ENCODE peak calls at places on chromosomes 12 and 14, in eight cellular contexts. W, L, R, O, X, N, M and D are unnamed samples.

GRCh38 chr12:107600596-107601144 is 84.9 kb upstream of the PWP1 start:
- DNase-seq in W (no peak), L (no peak), R (no peak), O (no peak), X (no peak), N (no peak), M (no peak), D (no peak)

GRCh38 chr14:29536886-29537511 is 390.6 kb downstream of the PRKD1 start:
- DNase-seq in W (no peak), L (peak; percentile 23), R (no peak), O (no peak), X (no peak), N (no peak), M (peak; percentile 1), D (no peak)

GRCh38 chr14:32622742-32623141 is 293.6 kb downstream of the AKAP6 start:
- DNase-seq in W (no peak), L (no peak), R (no peak), O (no peak), X (peak; percentile 5), N (no peak), M (no peak), D (no peak)

GRCh38 chr14:29906256-29906885 is 21.3 kb downstream of the PRKD1 start:
- DNase-seq in W (no peak), L (peak; percentile 73), R (no peak), O (peak; percentile 37), X (no peak), N (no peak), M (no peak), D (no peak)

GRCh38 chr14:79493081-79493652 is 718.1 kb downstream of the DIO2 start:
- DNase-seq in W (no peak), L (no peak), R (no peak), O (no peak), X (no peak), N (no peak), M (no peak), D (no peak)

GRCh38 chr12:31321565-31322228 is 4.3 kb downstream of the SINHCAF start:
- DNase-seq in W (no peak), L (peak; percentile 69), R (no peak), O (no peak), X (no peak), N (no peak), M (no peak), D (no peak)

GRCh38 chr12:58794859-58795258 is 125.4 kb downstream of the LRIG3 start:
- DNase-seq in W (no peak), L (no peak), R (no peak), O (no peak), X (no peak), N (no peak), M (no peak), D (no peak)

GRCh38 chr12:120944645-120945217 is 33.6 kb upstream of the HNF1A start:
- DNase-seq in W (peak; percentile 86), L (peak; percentile 11), R (peak; percentile 64), O (peak; percentile 67), X (no peak), N (peak; percentile 43), M (peak; percentile 31), D (no peak)

GRCh38 chr12:114672817-114673168 is 11.2 kb downstream of the TBX3 start:
- DNase-seq in W (no peak), L (no peak), R (no peak), O (no peak), X (no peak), N (no peak), M (no peak), D (peak; percentile 66)

GRCh38 chr14:99055019-99055418 is 217.0 kb downstream of the BCL11B start:
- DNase-seq in W (no peak), L (peak; percentile 35), R (no peak), O (no peak), X (no peak), N (no peak), M (no peak), D (no peak)

GRCh38 chr12:31228811-31229792 is 96.8 kb downstream of the SINHCAF start:
- DNase-seq in W (no peak), L (no peak), R (peak; percentile 41), O (peak; percentile 89), X (no peak), N (no peak), M (no peak), D (no peak)

GRCh38 chr14:69850086-69850735 is 29.0 kb upstream of the SMOC1 start:
- DNase-seq in W (no peak), L (peak; percentile 8), R (no peak), O (no peak), X (no peak), N (peak; percentile 21), M (no peak), D (no peak)

GRCh38 chr14:52961060-52961639 is 10.3 kb upstream of the FERMT2 start:
- DNase-seq in W (peak; percentile 64), L (peak; percentile 55), R (no peak), O (peak; percentile 62), X (peak; percentile 13), N (peak; percentile 29), M (peak; percentile 65), D (no peak)

GRCh38 chr12:2624543-2625266 is 170.1 kb upstream of the FKBP4 start:
- DNase-seq in W (peak; percentile 56), L (no peak), R (no peak), O (no peak), X (no peak), N (no peak), M (no peak), D (no peak)

GRCh38 chr12:23028158-23028802 is 403.3 kb downstream of the ETNK1 start:
- DNase-seq in W (no peak), L (peak; percentile 29), R (no peak), O (no peak), X (no peak), N (no peak), M (peak; percentile 31), D (no peak)

GRCh38 chr14:24394275-24394674 is 4.5 kb upstream of the NYNRIN start:
- DNase-seq in W (no peak), L (no peak), R (no peak), O (no peak), X (no peak), N (no peak), M (no peak), D (no peak)

GRCh38 chr14:103931422-103931821 is 3.2 kb downstream of the TDRD9 start:
- DNase-seq in W (no peak), L (no peak), R (no peak), O (no peak), X (no peak), N (no peak), M (no peak), D (no peak)

GRCh38 chr14:45028107-45028626 is 55.7 kb upstream of the PRPF39 start:
- DNase-seq in W (no peak), L (no peak), R (no peak), O (no peak), X (no peak), N (no peak), M (no peak), D (no peak)

GRCh38 chr12:16526693-16527092 is 79.3 kb downstream of the LMO3 start:
- DNase-seq in W (no peak), L (peak; percentile 86), R (no peak), O (no peak), X (no peak), N (no peak), M (peak; percentile 35), D (no peak)

GRCh38 chr12:90953956-90954421 is 987 bp downstream of the CCER1 start:
- DNase-seq in W (no peak), L (no peak), R (no peak), O (no peak), X (no peak), N (peak; percentile 16), M (no peak), D (no peak)
- TF ChIP-seq CTCF in W (peak; percentile 53), L (no peak), R (peak; percentile 13), O (no peak), X (peak; percentile 53), N (no peak), M (peak; percentile 46), D (peak; percentile 44)

GRCh38 chr12:65923228-65923627 is 98.9 kb downstream of the HMGA2 start:
- DNase-seq in W (no peak), L (no peak), R (no peak), O (no peak), X (no peak), N (no peak), M (no peak), D (no peak)
- TF ChIP-seq CTCF in W (no peak), L (no peak), R (no peak), O (no peak), X (peak; percentile 23), N (no peak), M (peak; percentile 46), D (no peak)

GRCh38 chr12:124938606-124939427 is 24.4 kb upstream of the UBC start:
- DNase-seq in W (peak; percentile 86), L (peak; percentile 86), R (no peak), O (peak; percentile 66), X (peak; percentile 55), N (peak; percentile 56), M (peak; percentile 88), D (no peak)
- TF ChIP-seq CTCF in W (no peak), L (peak; percentile 26), R (peak; percentile 46), O (peak; percentile 25), X (peak; percentile 54), N (peak; percentile 49), M (peak; percentile 51), D (peak; percentile 81)

GRCh38 chr12:168763-169525 is 45.0 kb downstream of the SLC6A12 start:
- DNase-seq in W (peak; percentile 33), L (peak; percentile 34), R (no peak), O (no peak), X (no peak), N (no peak), M (no peak), D (no peak)

GRCh38 chr12:169528-170360 is 44.2 kb downstream of the SLC6A12 start:
- DNase-seq in W (no peak), L (no peak), R (no peak), O (no peak), X (no peak), N (no peak), M (no peak), D (no peak)

GRCh38 chr12:171743-172705 is 41.9 kb downstream of the SLC6A12 start:
- DNase-seq in W (no peak), L (no peak), R (no peak), O (peak; percentile 44), X (no peak), N (no peak), M (no peak), D (no peak)

GRCh38 chr12:171276-171675 is 42.7 kb downstream of the SLC6A12 start:
- DNase-seq in W (no peak), L (no peak), R (no peak), O (no peak), X (no peak), N (no peak), M (no peak), D (no peak)

DNA sequence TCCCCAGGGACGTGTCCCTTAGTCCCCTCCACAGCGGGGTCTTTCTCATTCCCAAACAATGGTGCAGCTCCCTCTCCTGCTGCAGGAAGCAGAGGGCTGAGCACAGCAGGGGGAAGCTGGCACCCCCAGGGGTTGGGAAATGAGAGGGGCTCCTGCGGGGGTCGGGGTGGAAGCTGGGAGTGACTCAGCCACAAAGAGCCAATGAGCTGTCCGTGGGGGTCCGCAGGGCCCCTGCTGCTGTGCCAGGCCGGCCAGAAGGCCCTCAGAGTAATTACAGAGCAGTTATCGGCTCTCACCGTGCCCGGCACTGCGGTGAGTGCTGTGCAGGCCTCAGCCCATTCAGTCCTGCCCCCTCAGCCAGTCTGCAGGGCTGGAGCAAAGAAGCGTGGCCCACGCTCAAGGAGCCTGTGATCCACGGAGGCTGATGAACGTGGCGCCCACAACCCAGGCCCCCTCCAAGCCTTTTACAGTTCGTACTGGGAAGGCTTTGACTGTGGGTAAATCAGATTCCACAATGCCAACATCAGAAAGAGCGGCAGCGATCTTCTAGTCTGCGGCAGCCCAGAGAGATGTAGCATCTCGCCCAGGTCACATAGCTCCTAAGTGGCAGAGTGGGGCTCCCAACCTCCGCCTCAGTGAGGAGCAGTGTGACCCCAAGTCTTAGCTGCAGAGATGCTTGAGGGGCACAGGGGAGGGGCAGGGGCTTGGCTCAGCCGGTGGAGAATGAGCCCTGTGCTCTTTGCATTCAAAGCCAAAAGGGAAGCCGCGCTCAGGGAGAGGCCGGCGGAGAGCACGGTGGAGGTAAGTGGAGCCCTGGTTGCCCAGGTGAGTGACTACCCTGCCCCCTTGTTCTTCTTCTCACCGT is 43.4 kb downstream of the SLC6A12 start:
- DNase-seq in W (no peak), L (no peak), R (no peak), O (no peak), X (no peak), N (no peak), M (no peak), D (no peak)
- TF ChIP-seq CTCF in W (no peak), L (no peak), R (no peak), O (no peak), X (no peak), N (no peak), M (no peak), D (no peak)